ENCODE peak calls at places on chromosomes 13 and 19, in seven cellular contexts. W, I, O, G, U, Z and V are unnamed samples.

GRCh38 chr19:42246143-42246868 is 3.9 kb upstream of the GSK3A start:
- DNase-seq in Z (peak; percentile 48), O (peak; percentile 74), U (peak; percentile 73), I (peak; percentile 63), G (peak; percentile 87), W (peak; percentile 68), V (no peak)

GRCh38 chr13:50928088-50928487 is 18.5 kb downstream of the RNASEH2B start:
- DNase-seq in I (no peak), O (no peak), G (no peak), W (no peak), U (no peak), Z (no peak), V (no peak)

GRCh38 chr13:39577203-39577602 is 25.8 kb downstream of the LHFPL6 start:
- DNase-seq in G (no peak), O (no peak), I (no peak), W (no peak), Z (no peak), U (no peak), V (no peak)

GRCh38 chr13:59771272-59771671 is 392.5 kb downstream of the DIAPH3 start:
- DNase-seq in W (no peak), G (peak; percentile 31), I (no peak), U (no peak), Z (no peak), O (peak; percentile 43), V (no peak)

GRCh38 chr13:30156270-30156669 is 151.1 kb downstream of the KATNAL1 start:
- DNase-seq in W (no peak), Z (no peak), U (no peak), O (no peak), G (no peak), I (no peak), V (no peak)

GRCh38 chr19:50475101-50475568 is 1.2 kb upstream of the EMC10 start:
- DNase-seq in U (no peak), G (no peak), W (no peak), I (no peak), O (no peak), Z (no peak), V (no peak)

GRCh38 chr19:5983367-5983955 is 5.5 kb upstream of the RANBP3 start:
- DNase-seq in O (no peak), U (no peak), I (no peak), Z (no peak), G (peak; percentile 71), W (no peak), V (no peak)

GRCh38 chr19:19562665-19563347 is 24.7 kb downstream of the CILP2 start:
- DNase-seq in U (no peak), G (no peak), W (no peak), I (no peak), Z (no peak), O (no peak), V (no peak)

GRCh38 chr13:107765724-107766436 is 449.5 kb downstream of the LIG4 start:
- DNase-seq in I (no peak), G (no peak), O (peak; percentile 54), W (no peak), Z (no peak), U (no peak), V (no peak)

GRCh38 chr19:34171539-34171876 is 796 bp upstream of the LSM14A start:
- DNase-seq in W (no peak), O (no peak), U (no peak), Z (no peak), I (no peak), G (peak; percentile 74), V (no peak)

GRCh38 chr19:5298502-5298901 is 42.1 kb downstream of the PTPRS start:
- DNase-seq in O (no peak), I (no peak), W (no peak), Z (no peak), U (peak; percentile 96), G (peak; percentile 43), V (no peak)

GRCh38 chr13:98098511-98098910 is 44.4 kb upstream of the FARP1 start:
- DNase-seq in Z (no peak), W (no peak), I (no peak), G (no peak), O (no peak), U (no peak), V (no peak)

GRCh38 chr19:45717983-45718650 is 12.6 kb downstream of the FBXO46 start:
- DNase-seq in Z (no peak), U (no peak), O (no peak), I (no peak), G (no peak), W (no peak), V (no peak)

GRCh38 chr13:44013666-44014291 is 134.1 kb downstream of the LACC1 start:
- DNase-seq in O (no peak), U (no peak), Z (no peak), W (no peak), I (no peak), G (peak; percentile 33), V (no peak)

GRCh38 chr19:2652504-2653099 is 49.9 kb downstream of the GNG7 start:
- DNase-seq in W (no peak), O (no peak), G (no peak), I (no peak), Z (no peak), U (no peak), V (no peak)

GRCh38 chr19:7919681-7920519 is at the start of gene SNAPC2:
- DNase-seq in W (peak; percentile 97), G (peak; percentile 95), U (peak; percentile 98), Z (peak; percentile 84), I (peak; percentile 95), O (peak; percentile 90), V (peak; percentile 95)

GRCh38 chr19:4495471-4495870 is 22.8 kb downstream of the PLIN4 start:
- DNase-seq in I (no peak), W (no peak), O (no peak), G (peak; percentile 46), Z (no peak), U (peak; percentile 42), V (no peak)

GRCh38 chr19:36150586-36150985 is 1.7 kb downstream of the COX7A1 start:
- DNase-seq in U (no peak), O (no peak), W (no peak), Z (no peak), I (no peak), G (no peak), V (no peak)

DNA sequence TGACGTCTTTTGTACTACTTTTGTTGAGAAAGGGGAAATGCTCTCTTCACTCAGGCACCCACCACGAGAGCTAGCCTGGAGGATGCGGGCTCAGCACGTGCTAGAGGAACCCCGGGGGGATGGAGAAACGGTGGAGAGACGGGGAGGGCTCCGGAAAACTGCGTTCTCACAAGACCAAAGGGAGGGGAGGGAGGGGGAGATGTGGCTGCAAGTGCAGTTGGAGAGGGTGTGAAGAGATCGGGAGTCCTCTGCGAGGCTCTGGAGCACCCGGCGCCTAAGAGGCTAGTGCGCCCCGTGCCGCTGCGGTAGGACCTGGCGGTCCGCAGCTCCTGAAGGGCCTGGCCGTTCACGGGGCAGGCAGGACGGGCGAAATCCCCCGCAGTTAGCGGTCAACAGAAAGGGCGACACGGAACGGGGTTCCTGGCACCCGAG is 43.4 kb upstream of the XPO4 start:
- DNase-seq in U (no peak), W (peak; percentile 18), I (peak; percentile 22), Z (no peak), G (no peak), O (peak; percentile 30), V (no peak)
- TF ChIP-seq CTCF in U (no peak), W (no peak), I (no peak), Z (no peak), G (no peak), O (no peak), V (no peak)

DNA sequence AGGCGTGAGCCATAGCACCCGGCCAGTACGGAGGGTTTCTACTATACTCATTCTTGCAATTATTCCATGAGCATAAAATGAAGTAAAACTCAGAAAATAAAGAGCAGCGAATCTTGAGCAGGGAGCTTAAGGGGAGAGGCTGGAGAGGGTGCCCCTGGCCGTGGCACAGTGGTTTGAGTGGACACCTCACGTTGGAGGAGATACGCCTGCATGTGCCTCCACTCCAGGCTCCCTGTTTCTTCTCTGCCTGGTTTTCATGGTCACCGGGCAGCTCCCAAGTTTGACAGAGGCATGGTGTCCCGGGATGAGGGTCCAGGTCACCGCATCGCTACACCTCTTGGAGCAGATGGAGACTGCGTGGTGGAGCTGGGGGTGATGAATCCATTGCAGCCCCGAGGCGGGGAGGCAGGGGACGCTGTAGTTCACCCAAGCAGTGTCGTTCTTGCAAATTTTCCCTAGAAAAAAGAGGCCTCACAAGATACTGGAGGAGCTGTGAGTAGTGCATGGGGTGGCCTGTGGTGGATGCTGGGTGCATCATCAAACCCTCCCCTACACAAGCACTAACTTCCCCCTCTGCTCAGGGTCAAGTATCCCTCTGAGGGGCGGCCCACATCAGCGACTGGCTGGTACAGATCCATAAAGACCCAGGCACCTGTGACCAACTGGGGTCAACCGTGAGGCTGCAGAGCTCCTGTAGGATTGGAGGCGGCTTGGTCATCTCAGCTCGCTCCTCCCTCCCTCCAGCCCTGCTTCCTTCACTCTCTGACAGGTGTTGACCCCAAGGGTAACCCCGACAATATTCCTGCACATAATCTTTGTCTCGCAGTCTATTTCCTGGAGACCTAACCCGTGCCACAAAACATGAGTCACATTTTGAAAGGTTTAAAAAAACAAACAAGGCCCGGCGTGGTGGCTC is 3.6 kb upstream of the MIER2 start:
- DNase-seq in G (no peak), W (no peak), U (no peak), Z (no peak), I (no peak), O (no peak), V (no peak)
- TF ChIP-seq CTCF in G (no peak), W (no peak), U (no peak), Z (no peak), I (no peak), O (no peak), V (no peak)

GRCh38 chr13:42275098-42275471 is 3.1 kb downstream of the AKAP11 start:
- DNase-seq in G (no peak), I (no peak), U (no peak), Z (no peak), W (no peak), O (no peak), V (no peak)
- TF ChIP-seq CTCF in G (no peak), I (no peak), U (no peak), Z (no peak), W (no peak), O (no peak), V (no peak)

GRCh38 chr19:47330466-47330869 is 1.5 kb upstream of the C5AR2 start:
- DNase-seq in G (peak; percentile 35), O (no peak), Z (no peak), U (no peak), W (no peak), I (no peak), V (no peak)
- TF ChIP-seq CTCF in G (no peak), O (no peak), Z (no peak), U (no peak), W (no peak), I (no peak), V (no peak)

DNA sequence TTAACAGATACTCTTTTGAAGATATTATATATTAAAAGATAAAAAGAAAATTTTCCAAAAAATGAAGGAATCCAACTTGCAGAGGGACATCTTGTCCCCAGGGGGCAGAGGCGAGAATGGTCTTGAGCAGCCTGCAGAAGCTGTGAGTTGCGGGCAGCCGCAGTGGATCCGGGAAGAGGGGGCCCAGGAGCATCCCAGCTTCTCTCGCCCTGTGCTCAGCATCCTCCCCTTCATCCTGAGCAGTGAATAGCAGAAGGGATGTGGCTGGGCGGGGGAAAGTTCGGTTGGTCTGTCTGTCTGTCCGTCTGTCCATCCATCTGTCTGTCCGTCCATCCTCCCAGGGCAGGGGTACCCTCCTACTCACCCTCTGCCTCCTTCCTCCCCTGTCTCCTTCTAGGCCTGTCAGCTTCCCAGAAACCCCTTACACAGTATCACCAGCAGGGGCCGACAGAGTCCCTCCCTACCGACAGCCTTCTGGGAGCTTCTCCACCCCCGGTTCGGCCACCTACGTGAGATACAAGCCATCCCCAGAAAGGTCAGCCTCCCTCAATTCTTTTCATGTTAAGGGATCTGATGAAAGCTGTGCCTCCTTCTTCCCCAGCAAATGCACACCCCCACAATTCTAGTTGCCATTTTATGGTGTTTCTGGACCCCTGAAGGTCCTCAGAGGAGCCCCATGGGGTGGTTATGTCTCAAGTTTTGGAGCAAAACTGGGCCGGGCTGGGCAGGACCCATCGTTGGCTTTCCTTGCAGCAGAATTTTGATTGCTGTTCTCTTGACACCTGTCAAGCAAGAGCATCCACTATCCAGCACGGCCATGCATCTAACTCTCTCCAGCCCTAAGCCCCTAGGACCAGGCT is 81.6 kb downstream of the DPF1 start:
- DNase-seq in U (peak; percentile 34), I (peak; percentile 49), W (peak; percentile 52), Z (no peak), G (peak; percentile 72), O (peak; percentile 87), V (peak; percentile 38)
- TF ChIP-seq CTCF in U (peak; percentile 30), I (peak; percentile 53), W (peak; percentile 40), Z (peak; percentile 97), G (peak; percentile 89), O (peak; percentile 71), V (peak; percentile 68)